ENCODE peak calls at places on chromosomes 7 and 10, in seven cellular contexts. J is occipital lobe, V is EL, B is left ventricle myocardium inferior, G is NCI-H446 treated with DMSO at 0.1 percent for 48 hours, R is fibroblast of gingiva, Z is SK-N-SH. D is an unnamed sample.

GRCh38 chr7:21550076-21550475 is 7.2 kb downstream of the DNAH11 start:
- DNase-seq in J (no peak), V (no peak), B (no peak), G (no peak), R (no peak), Z (no peak), D (no peak)

GRCh38 chr7:126803990-126804389 is 448.8 kb downstream of the GRM8 start:
- DNase-seq in J (no peak), V (no peak), B (no peak), G (no peak), R (no peak), Z (peak), D (no peak)

GRCh38 chr7:152925412-152926147 is 166.0 kb downstream of the ACTR3B start:
- DNase-seq in J (no peak), V (no peak), B (no peak), G (no peak), R (no peak), Z (peak), D (no peak)

GRCh38 chr10:24722676-24723385 is 856 bp downstream of the ARHGAP21 start:
- DNase-seq in J (no peak), V (peak), B (peak), G (no peak), R (peak), Z (peak), D (peak)

GRCh38 chr7:18125536-18125935 is 97.9 kb upstream of the PRPS1L1 start:
- DNase-seq in J (no peak), V (peak), B (no peak), G (no peak), R (no peak), Z (no peak), D (no peak)

GRCh38 chr10:70324341-70324861 is 40.6 kb upstream of the NPFFR1 start:
- DNase-seq in J (no peak), V (no peak), B (no peak), G (no peak), R (no peak), Z (no peak), D (no peak)

GRCh38 chr7:18890134-18890533 is 227.3 kb downstream of the TWIST1 start:
- DNase-seq in J (no peak), V (peak), B (no peak), G (no peak), R (peak), Z (peak), D (no peak)

GRCh38 chr10:16809074-16809718 is 8.0 kb downstream of the RSU1 start:
- DNase-seq in J (peak), V (peak), B (peak), G (no peak), R (peak), Z (peak), D (peak)

GRCh38 chr7:4765776-4766490 is 9.5 kb upstream of the AP5Z1 start:
- DNase-seq in J (no peak), V (no peak), B (no peak), G (no peak), R (no peak), Z (no peak), D (no peak)

GRCh38 chr7:45670717-45671116 is 96.5 kb downstream of the ADCY1 start:
- DNase-seq in J (no peak), V (no peak), B (no peak), G (no peak), R (no peak), Z (no peak), D (no peak)

GRCh38 chr7:157309990-157310668 is 26.7 kb upstream of the DNAJB6 start:
- DNase-seq in J (no peak), V (peak), B (no peak), G (no peak), R (peak), Z (peak), D (no peak)

GRCh38 chr10:15695852-15696251 is 23.9 kb downstream of the ITGA8 start:
- DNase-seq in J (no peak), V (no peak), B (no peak), G (no peak), R (no peak), Z (no peak), D (no peak)

D was measured in left cardiac atrium.